ENCODE peak calls at places on chromosomes 1 and 21, in ten cellular contexts. H is mesothelial cell of epicardium, E is WTC11, O is upper lobe of right lung, Q is nephron progenitor cell, C is endothelial cell, V is HFFc6, D is adrenal gland, P is H1, S is astrocyte. X is an unnamed sample.
A peak's percentile ranks its signal among the peaks of the same experiment; 100 is the strongest.

GRCh38 chr21:37130971-37131370 is 57.9 kb downstream of the TTC3 start:
- DNase-seq in H (no peak), E (no peak), O (no peak), Q (no peak), C (no peak), V (peak; percentile 2), D (no peak), P (no peak), S (peak; percentile 58), X (no peak)

GRCh38 chr1:1352784-1353388 is 3.7 kb upstream of the DVL1 start:
- DNase-seq in H (no peak), E (no peak), O (no peak), Q (no peak), C (no peak), V (no peak), D (no peak), P (no peak), S (no peak), X (no peak)

GRCh38 chr1:24118410-24119242 is 6.7 kb upstream of the MYOM3 start:
- DNase-seq in H (no peak), E (no peak), O (peak; percentile 44), Q (no peak), C (no peak), V (no peak), D (no peak), P (no peak), S (no peak), X (no peak)

GRCh38 chr21:42561742-42562141 is 48.1 kb downstream of the SLC37A1 start:
- DNase-seq in H (no peak), E (peak; percentile 16), O (peak; percentile 51), Q (peak; percentile 40), C (no peak), V (no peak), D (no peak), P (no peak), S (no peak), X (no peak)

GRCh38 chr21:46428987-46429710 is 29.5 kb upstream of the DIP2A start:
- DNase-seq in H (no peak), E (no peak), O (no peak), Q (no peak), C (no peak), V (no peak), D (no peak), P (no peak), S (no peak), X (no peak)

GRCh38 chr1:153337980-153338853 is 10.4 kb downstream of the PGLYRP4 start:
- DNase-seq in H (no peak), E (no peak), O (no peak), Q (no peak), C (no peak), V (no peak), D (no peak), P (no peak), S (no peak), X (no peak)

GRCh38 chr1:229222081-229222480 is 48.8 kb upstream of the RAB4A start:
- DNase-seq in H (no peak), E (no peak), O (no peak), Q (no peak), C (no peak), V (no peak), D (no peak), P (no peak), S (no peak), X (no peak)

GRCh38 chr1:111225717-111226400 is 1.7 kb upstream of the CHI3L2 start:
- DNase-seq in H (no peak), E (no peak), O (no peak), Q (no peak), C (no peak), V (no peak), D (no peak), P (no peak), S (peak; percentile 51), X (no peak)

GRCh38 chr1:103416681-103417318 is 108.7 kb upstream of the RNPC3 start:
- DNase-seq in H (no peak), E (no peak), O (no peak), Q (no peak), C (no peak), V (peak; percentile 46), D (no peak), P (no peak), S (peak; percentile 55), X (no peak)

GRCh38 chr1:207959141-207959825 is 48.4 kb upstream of the CD34 start:
- DNase-seq in H (peak; percentile 37), E (peak; percentile 50), O (peak; percentile 81), Q (peak; percentile 61), C (peak; percentile 50), V (no peak), D (peak; percentile 82), P (no peak), S (peak; percentile 40), X (no peak)

GRCh38 chr1:33271666-33272505 is 15.6 kb downstream of the ZNF362 start:
- DNase-seq in H (no peak), E (no peak), O (no peak), Q (no peak), C (no peak), V (no peak), D (no peak), P (no peak), S (no peak), X (no peak)

GRCh38 chr1:39639333-39640130 is at the start of gene HEYL:
- DNase-seq in H (peak; percentile 46), E (peak; percentile 86), O (peak; percentile 92), Q (peak; percentile 94), C (peak; percentile 77), V (no peak), D (peak; percentile 41), P (peak; percentile 44), S (no peak), X (peak; percentile 76)
- TF ChIP-seq CTCF in H (no peak), E (peak; percentile 5), O (peak; percentile 49), Q (peak; percentile 45), C (no peak), V (no peak), D (peak; percentile 8), P (peak; percentile 97), S (no peak), X (peak; percentile 42)

DNA sequence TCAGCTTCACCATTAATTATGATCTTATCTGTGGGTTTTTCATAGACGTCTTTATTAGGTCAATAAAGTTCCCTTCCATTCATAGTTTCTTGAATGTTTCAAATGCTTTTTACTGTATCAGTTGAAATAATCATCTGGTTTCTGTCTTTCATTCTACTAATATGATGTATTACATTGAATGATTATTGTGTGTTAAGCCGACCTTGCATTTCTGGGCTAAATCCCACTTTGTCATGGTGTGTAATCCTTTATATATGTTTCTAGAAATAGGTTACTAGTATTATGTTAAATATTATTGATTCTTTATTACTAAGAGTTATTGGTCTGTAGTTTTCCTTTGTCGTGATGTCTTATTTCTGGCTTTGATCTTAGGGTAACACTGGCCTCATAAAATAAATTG is 134.9 kb downstream of the FASLG start:
- DNase-seq in H (no peak), E (no peak), O (no peak), Q (no peak), C (no peak), V (no peak), D (no peak), P (no peak), S (no peak), X (no peak)
- TF ChIP-seq CTCF in H (no peak), E (no peak), O (no peak), Q (no peak), C (no peak), V (no peak), D (no peak), P (no peak), S (no peak), X (no peak)

GRCh38 chr21:17105972-17106371 is 406.9 kb upstream of the CXADR start:
- DNase-seq in H (no peak), E (no peak), O (no peak), Q (no peak), C (no peak), V (no peak), D (no peak), P (no peak), S (no peak), X (no peak)

GRCh38 chr21:17101696-17102095 is 411.1 kb upstream of the CXADR start:
- DNase-seq in H (no peak), E (no peak), O (no peak), Q (no peak), C (no peak), V (no peak), D (no peak), P (no peak), S (no peak), X (no peak)
- TF ChIP-seq CTCF in H (no peak), E (no peak), O (no peak), Q (no peak), C (no peak), V (no peak), D (no peak), P (no peak), S (no peak), X (no peak)

DNA sequence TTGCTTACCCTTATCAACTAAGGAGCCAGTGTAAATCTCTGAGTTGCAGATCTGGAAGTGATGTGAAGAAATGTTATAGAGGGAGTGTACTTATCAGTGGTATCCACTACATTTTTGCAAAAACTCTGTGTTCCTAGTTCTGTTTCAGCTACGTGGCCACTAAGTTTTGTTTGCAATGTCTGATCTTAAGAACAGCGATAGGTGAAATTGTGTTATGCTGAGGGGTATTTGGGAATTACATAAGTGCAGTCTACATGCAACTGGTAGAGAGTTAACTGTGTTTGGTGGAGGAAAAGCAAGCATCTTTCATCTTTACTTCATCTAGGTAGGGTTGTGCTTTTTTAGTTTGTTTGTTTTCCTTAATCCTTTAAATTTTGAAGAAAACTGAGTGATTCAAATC is 198.8 kb upstream of the SGIP1 start:
- DNase-seq in H (no peak), E (no peak), O (no peak), Q (no peak), C (no peak), V (no peak), D (no peak), P (no peak), S (no peak), X (no peak)
- TF ChIP-seq CTCF in H (no peak), E (no peak), O (no peak), Q (no peak), C (no peak), V (no peak), D (no peak), P (no peak), S (no peak), X (no peak)

GRCh38 chr1:156868341-156868740 is 7.7 kb downstream of the NTRK1 start:
- DNase-seq in H (no peak), E (no peak), O (no peak), Q (no peak), C (no peak), V (no peak), D (no peak), P (no peak), S (no peak), X (no peak)
- TF ChIP-seq CTCF in H (no peak), E (no peak), O (no peak), Q (no peak), C (no peak), V (no peak), D (no peak), P (no peak), S (no peak), X (no peak)

DNA sequence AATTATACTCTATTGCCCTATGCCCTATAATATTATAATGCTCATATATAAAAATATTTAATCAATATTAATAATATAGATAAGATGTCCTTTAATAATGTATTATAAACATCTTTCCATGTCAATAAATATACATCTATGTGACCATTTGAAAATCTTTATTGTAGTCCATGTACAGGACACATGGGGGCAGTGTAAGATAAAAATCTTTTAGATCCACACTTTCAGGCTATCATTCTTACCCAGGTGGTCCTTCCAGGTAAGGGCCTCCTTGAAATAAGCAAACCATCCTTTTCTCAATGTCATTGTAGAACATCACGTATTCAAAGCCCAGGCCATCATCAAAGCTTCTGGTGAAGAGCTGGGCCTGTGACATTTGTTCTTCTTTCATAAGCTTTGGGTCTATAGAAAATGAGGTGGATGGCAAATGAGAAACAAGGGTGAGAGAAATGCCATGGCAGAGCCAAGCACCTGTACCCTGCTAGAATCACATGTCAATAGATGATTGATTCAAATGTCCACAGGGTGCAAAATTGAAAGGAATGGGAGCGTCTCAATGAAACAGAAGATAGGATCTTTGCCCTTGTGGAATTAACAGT is 20.2 kb downstream of the THEM4 start:
- DNase-seq in H (no peak), E (no peak), O (no peak), Q (no peak), C (no peak), V (no peak), D (no peak), P (no peak), S (no peak), X (no peak)
- TF ChIP-seq CTCF in H (peak; percentile 53), E (peak; percentile 36), O (peak; percentile 47), Q (peak; percentile 41), C (peak; percentile 38), V (peak; percentile 77), D (peak; percentile 18), P (peak; percentile 17), S (peak; percentile 36), X (peak; percentile 46)

X was measured in D721Med.